ENCODE peak calls at places on chromosome 14, in ten cellular contexts. One of them, this sample, is unnamed.

GRCh38 chr14:85601246-85601645 is 71.3 kb downstream of the FLRT2 start:
- DNase-seq in AML-193: no peak
- DNase-seq in cardiac fibroblast: no peak
- DNase-seq in Calu3: no peak
- DNase-seq in naive thymus-derived CD8-positive, alpha-beta T cell: no peak
- DNase-seq in ureter: no peak
- DNase-seq in left colon: no peak
- DNase-seq in T1000: no peak
- DNase-seq in smooth muscle cell of the brain vasculature: no peak
- DNase-seq in ACHN: no peak
- DNase-seq in this sample: no peak

GRCh38 chr14:53055003-53055402 is 98.1 kb downstream of the DDHD1 start:
- DNase-seq in cardiac fibroblast: peak; percentile 84
- DNase-seq in left colon: no peak
- DNase-seq in smooth muscle cell of the brain vasculature: peak; percentile 41
- DNase-seq in AML-193: peak; percentile 32
- DNase-seq in T1000: no peak
- DNase-seq in ureter: no peak
- DNase-seq in naive thymus-derived CD8-positive, alpha-beta T cell: no peak
- DNase-seq in Calu3: no peak
- DNase-seq in ACHN: peak; percentile 50
- DNase-seq in this sample: no peak

GRCh38 chr14:91755560-91755959 is 23.7 kb upstream of the CATSPERB start:
- DNase-seq in ureter: no peak
- DNase-seq in smooth muscle cell of the brain vasculature: no peak
- DNase-seq in ACHN: peak; percentile 29
- DNase-seq in AML-193: no peak
- DNase-seq in left colon: no peak
- DNase-seq in cardiac fibroblast: peak; percentile 61
- DNase-seq in naive thymus-derived CD8-positive, alpha-beta T cell: no peak
- DNase-seq in T1000: no peak
- DNase-seq in Calu3: peak; percentile 32
- DNase-seq in this sample: no peak

GRCh38 chr14:21101802-21102413 is 1.0 kb downstream of the TMEM253 start:
- DNase-seq in cardiac fibroblast: no peak
- DNase-seq in ureter: no peak
- DNase-seq in T1000: no peak
- DNase-seq in left colon: no peak
- DNase-seq in ACHN: peak; percentile 43
- DNase-seq in Calu3: no peak
- DNase-seq in AML-193: no peak
- DNase-seq in naive thymus-derived CD8-positive, alpha-beta T cell: no peak
- DNase-seq in smooth muscle cell of the brain vasculature: no peak
- DNase-seq in this sample: no peak

GRCh38 chr14:103539056-103539825 is 10.2 kb downstream of the TRMT61A start:
- DNase-seq in AML-193: no peak
- DNase-seq in ureter: no peak
- DNase-seq in ACHN: no peak
- DNase-seq in T1000: no peak
- DNase-seq in left colon: peak; percentile 30
- DNase-seq in naive thymus-derived CD8-positive, alpha-beta T cell: no peak
- DNase-seq in cardiac fibroblast: no peak
- DNase-seq in Calu3: no peak
- DNase-seq in smooth muscle cell of the brain vasculature: no peak
- DNase-seq in this sample: no peak

GRCh38 chr14:94028450-94028826 is 2.3 kb downstream of the OTUB2 start:
- DNase-seq in left colon: no peak
- DNase-seq in smooth muscle cell of the brain vasculature: no peak
- DNase-seq in ACHN: no peak
- DNase-seq in AML-193: no peak
- DNase-seq in Calu3: peak; percentile 81
- DNase-seq in naive thymus-derived CD8-positive, alpha-beta T cell: no peak
- DNase-seq in T1000: no peak
- DNase-seq in cardiac fibroblast: peak; percentile 55
- DNase-seq in ureter: no peak
- DNase-seq in this sample: no peak

GRCh38 chr14:93984070-93984469 is 7.7 kb upstream of the ASB2 start:
- DNase-seq in smooth muscle cell of the brain vasculature: no peak
- DNase-seq in T1000: peak; percentile 34
- DNase-seq in Calu3: no peak
- DNase-seq in AML-193: no peak
- DNase-seq in ACHN: peak; percentile 47
- DNase-seq in ureter: no peak
- DNase-seq in left colon: no peak
- DNase-seq in cardiac fibroblast: peak; percentile 12
- DNase-seq in naive thymus-derived CD8-positive, alpha-beta T cell: no peak
- DNase-seq in this sample: no peak

GRCh38 chr14:73743431-73743931 is 29.3 kb upstream of the PNMA1 start:
- DNase-seq in left colon: peak; percentile 76
- DNase-seq in cardiac fibroblast: peak; percentile 33
- DNase-seq in smooth muscle cell of the brain vasculature: no peak
- DNase-seq in ACHN: no peak
- DNase-seq in ureter: no peak
- DNase-seq in AML-193: peak; percentile 92
- DNase-seq in Calu3: no peak
- DNase-seq in T1000: no peak
- DNase-seq in naive thymus-derived CD8-positive, alpha-beta T cell: no peak
- DNase-seq in this sample: peak; percentile 77

GRCh38 chr14:106883218-106883692 is 1356.9 kb downstream of the TMEM121 start:
- DNase-seq in T1000: peak; percentile 33
- DNase-seq in ureter: no peak
- DNase-seq in ACHN: no peak
- DNase-seq in left colon: no peak
- DNase-seq in Calu3: peak; percentile 37
- DNase-seq in smooth muscle cell of the brain vasculature: no peak
- DNase-seq in naive thymus-derived CD8-positive, alpha-beta T cell: peak; percentile 32
- DNase-seq in AML-193: no peak
- DNase-seq in cardiac fibroblast: peak; percentile 41
- DNase-seq in this sample: peak; percentile 26

GRCh38 chr14:33767721-33768457 is 183.0 kb downstream of the EGLN3 start:
- DNase-seq in Calu3: no peak
- DNase-seq in ureter: no peak
- DNase-seq in AML-193: no peak
- DNase-seq in naive thymus-derived CD8-positive, alpha-beta T cell: no peak
- DNase-seq in left colon: no peak
- DNase-seq in T1000: no peak
- DNase-seq in cardiac fibroblast: peak; percentile 74
- DNase-seq in ACHN: no peak
- DNase-seq in smooth muscle cell of the brain vasculature: no peak
- DNase-seq in this sample: no peak

GRCh38 chr14:24911324-24912095 is 138.4 kb downstream of the STXBP6 start:
- DNase-seq in ureter: no peak
- DNase-seq in Calu3: no peak
- DNase-seq in smooth muscle cell of the brain vasculature: peak; percentile 26
- DNase-seq in T1000: no peak
- DNase-seq in AML-193: peak; percentile 69
- DNase-seq in left colon: peak; percentile 29
- DNase-seq in cardiac fibroblast: peak; percentile 83
- DNase-seq in ACHN: no peak
- DNase-seq in naive thymus-derived CD8-positive, alpha-beta T cell: no peak
- DNase-seq in this sample: no peak

GRCh38 chr14:69720912-69721311 is 46.0 kb upstream of the SRSF5 start:
- DNase-seq in left colon: no peak
- DNase-seq in AML-193: no peak
- DNase-seq in ACHN: no peak
- DNase-seq in smooth muscle cell of the brain vasculature: no peak
- DNase-seq in ureter: no peak
- DNase-seq in Calu3: no peak
- DNase-seq in T1000: no peak
- DNase-seq in naive thymus-derived CD8-positive, alpha-beta T cell: no peak
- DNase-seq in cardiac fibroblast: no peak
- DNase-seq in this sample: no peak

GRCh38 chr14:71231521-71232393 is 324.5 kb downstream of the PCNX1 start:
- DNase-seq in cardiac fibroblast: no peak
- DNase-seq in left colon: no peak
- DNase-seq in ureter: no peak
- DNase-seq in T1000: no peak
- DNase-seq in smooth muscle cell of the brain vasculature: no peak
- DNase-seq in ACHN: no peak
- DNase-seq in AML-193: no peak
- DNase-seq in naive thymus-derived CD8-positive, alpha-beta T cell: no peak
- DNase-seq in Calu3: no peak
- DNase-seq in this sample: no peak

GRCh38 chr14:96904201-96904600 is 107.0 kb downstream of the VRK1 start:
- DNase-seq in smooth muscle cell of the brain vasculature: no peak
- DNase-seq in T1000: no peak
- DNase-seq in AML-193: no peak
- DNase-seq in ACHN: no peak
- DNase-seq in left colon: no peak
- DNase-seq in cardiac fibroblast: peak; percentile 2
- DNase-seq in Calu3: no peak
- DNase-seq in naive thymus-derived CD8-positive, alpha-beta T cell: no peak
- DNase-seq in ureter: no peak
- DNase-seq in this sample: no peak

GRCh38 chr14:74841230-74842207 is 34.4 kb downstream of the PROX2 start:
- DNase-seq in left colon: no peak
- DNase-seq in Calu3: no peak
- DNase-seq in T1000: no peak
- DNase-seq in naive thymus-derived CD8-positive, alpha-beta T cell: no peak
- DNase-seq in ureter: no peak
- DNase-seq in ACHN: no peak
- DNase-seq in smooth muscle cell of the brain vasculature: no peak
- DNase-seq in AML-193: peak; percentile 16
- DNase-seq in cardiac fibroblast: no peak
- DNase-seq in this sample: no peak

GRCh38 chr14:103074699-103075341 is 9.2 kb upstream of the LBHD2 start:
- DNase-seq in naive thymus-derived CD8-positive, alpha-beta T cell: no peak
- DNase-seq in cardiac fibroblast: no peak
- DNase-seq in Calu3: peak; percentile 91
- DNase-seq in smooth muscle cell of the brain vasculature: no peak
- DNase-seq in left colon: peak; percentile 85
- DNase-seq in ureter: no peak
- DNase-seq in AML-193: no peak
- DNase-seq in ACHN: peak; percentile 62
- DNase-seq in T1000: no peak
- DNase-seq in this sample: no peak

GRCh38 chr14:103629503-103630121 is 601 bp downstream of the KLC1 start:
- DNase-seq in cardiac fibroblast: peak; percentile 20
- DNase-seq in naive thymus-derived CD8-positive, alpha-beta T cell: peak; percentile 7
- DNase-seq in T1000: no peak
- DNase-seq in Calu3: peak; percentile 50
- DNase-seq in ACHN: peak; percentile 12
- DNase-seq in smooth muscle cell of the brain vasculature: no peak
- DNase-seq in ureter: peak; percentile 68
- DNase-seq in AML-193: no peak
- DNase-seq in left colon: peak; percentile 60
- DNase-seq in this sample: peak; percentile 80

GRCh38 chr14:23433457-23433856 is 2.0 kb downstream of the MYH7 start:
- DNase-seq in AML-193: no peak
- DNase-seq in left colon: no peak
- DNase-seq in Calu3: no peak
- DNase-seq in ACHN: no peak
- DNase-seq in cardiac fibroblast: no peak
- DNase-seq in ureter: no peak
- DNase-seq in T1000: no peak
- DNase-seq in smooth muscle cell of the brain vasculature: no peak
- DNase-seq in naive thymus-derived CD8-positive, alpha-beta T cell: no peak
- DNase-seq in this sample: no peak

GRCh38 chr14:74963178-74963704 is 7.8 kb upstream of the PGF start:
- DNase-seq in ureter: no peak
- DNase-seq in left colon: no peak
- DNase-seq in T1000: no peak
- DNase-seq in ACHN: no peak
- DNase-seq in naive thymus-derived CD8-positive, alpha-beta T cell: no peak
- DNase-seq in Calu3: no peak
- DNase-seq in AML-193: no peak
- DNase-seq in smooth muscle cell of the brain vasculature: no peak
- DNase-seq in cardiac fibroblast: no peak
- DNase-seq in this sample: no peak

GRCh38 chr14:20657216-20658211 is 16.0 kb upstream of the OR6S1 start:
- DNase-seq in T1000: no peak
- DNase-seq in ACHN: no peak
- DNase-seq in ureter: no peak
- DNase-seq in Calu3: peak; percentile 38
- DNase-seq in naive thymus-derived CD8-positive, alpha-beta T cell: no peak
- DNase-seq in smooth muscle cell of the brain vasculature: no peak
- DNase-seq in AML-193: no peak
- DNase-seq in cardiac fibroblast: peak; percentile 71
- DNase-seq in left colon: no peak
- DNase-seq in this sample: no peak

GRCh38 chr14:90491221-90491867 is 94.5 kb downstream of the CALM1 start:
- DNase-seq in cardiac fibroblast: peak; percentile 75
- DNase-seq in AML-193: no peak
- DNase-seq in Calu3: no peak
- DNase-seq in smooth muscle cell of the brain vasculature: no peak
- DNase-seq in ureter: peak; percentile 54
- DNase-seq in T1000: no peak
- DNase-seq in ACHN: no peak
- DNase-seq in left colon: no peak
- DNase-seq in naive thymus-derived CD8-positive, alpha-beta T cell: no peak
- DNase-seq in this sample: no peak

GRCh38 chr14:105876158-105876557 is 349.8 kb downstream of the TMEM121 start:
- DNase-seq in Calu3: no peak
- DNase-seq in smooth muscle cell of the brain vasculature: no peak
- DNase-seq in naive thymus-derived CD8-positive, alpha-beta T cell: no peak
- DNase-seq in left colon: peak; percentile 11
- DNase-seq in ACHN: no peak
- DNase-seq in T1000: no peak
- DNase-seq in AML-193: no peak
- DNase-seq in cardiac fibroblast: no peak
- DNase-seq in ureter: no peak
- DNase-seq in this sample: no peak

GRCh38 chr14:78595797-78596196 is 425.6 kb downstream of the NRXN3 start:
- DNase-seq in smooth muscle cell of the brain vasculature: no peak
- DNase-seq in AML-193: no peak
- DNase-seq in left colon: no peak
- DNase-seq in ureter: no peak
- DNase-seq in naive thymus-derived CD8-positive, alpha-beta T cell: no peak
- DNase-seq in ACHN: no peak
- DNase-seq in Calu3: peak; percentile 7
- DNase-seq in cardiac fibroblast: no peak
- DNase-seq in T1000: no peak
- DNase-seq in this sample: no peak

GRCh38 chr14:28382460-28383220 is 383.9 kb upstream of the FOXG1 start:
- DNase-seq in cardiac fibroblast: peak; percentile 87
- DNase-seq in AML-193: no peak
- DNase-seq in smooth muscle cell of the brain vasculature: peak; percentile 55
- DNase-seq in ureter: no peak
- DNase-seq in ACHN: peak; percentile 15
- DNase-seq in T1000: no peak
- DNase-seq in left colon: no peak
- DNase-seq in naive thymus-derived CD8-positive, alpha-beta T cell: no peak
- DNase-seq in Calu3: peak; percentile 9
- DNase-seq in this sample: no peak

GRCh38 chr14:35374273-35374681 is 30.3 kb downstream of the NFKBIA start:
- DNase-seq in Calu3: peak; percentile 62
- DNase-seq in ACHN: peak; percentile 39
- DNase-seq in left colon: peak; percentile 51
- DNase-seq in smooth muscle cell of the brain vasculature: no peak
- DNase-seq in cardiac fibroblast: peak; percentile 99
- DNase-seq in AML-193: peak; percentile 66
- DNase-seq in ureter: peak; percentile 66
- DNase-seq in naive thymus-derived CD8-positive, alpha-beta T cell: no peak
- DNase-seq in T1000: peak; percentile 58
- DNase-seq in this sample: no peak

GRCh38 chr14:30600907-30601578 is 21.1 kb upstream of the SCFD1 start:
- DNase-seq in AML-193: no peak
- DNase-seq in T1000: no peak
- DNase-seq in Calu3: no peak
- DNase-seq in ACHN: no peak
- DNase-seq in left colon: no peak
- DNase-seq in cardiac fibroblast: no peak
- DNase-seq in ureter: no peak
- DNase-seq in naive thymus-derived CD8-positive, alpha-beta T cell: no peak
- DNase-seq in smooth muscle cell of the brain vasculature: no peak
- DNase-seq in this sample: no peak

GRCh38 chr14:75046275-75046674 is 5.0 kb downstream of the MLH3 start:
- DNase-seq in ACHN: no peak
- DNase-seq in T1000: no peak
- DNase-seq in cardiac fibroblast: no peak
- DNase-seq in Calu3: no peak
- DNase-seq in naive thymus-derived CD8-positive, alpha-beta T cell: no peak
- DNase-seq in smooth muscle cell of the brain vasculature: no peak
- DNase-seq in ureter: no peak
- DNase-seq in AML-193: no peak
- DNase-seq in left colon: no peak
- DNase-seq in this sample: no peak

GRCh38 chr14:100567877-100568163 is 19.4 kb downstream of the BEGAIN start:
- DNase-seq in AML-193: no peak
- DNase-seq in left colon: no peak
- DNase-seq in ureter: no peak
- DNase-seq in ACHN: no peak
- DNase-seq in smooth muscle cell of the brain vasculature: no peak
- DNase-seq in Calu3: no peak
- DNase-seq in cardiac fibroblast: no peak
- DNase-seq in T1000: no peak
- DNase-seq in naive thymus-derived CD8-positive, alpha-beta T cell: no peak
- DNase-seq in this sample: no peak